ENCODE peak calls at places on chromosomes 6 and 20, in nine cellular contexts. E, K, J, D, P, Y, H, A and R are unnamed samples.

GRCh38 chr6:71414486-71414885 is 125.9 kb downstream of the OGFRL1 start:
- DNase-seq in E (no peak), K (no peak), J (no peak), D (no peak), P (no peak), Y (no peak), H (no peak), A (no peak), R (no peak)

GRCh38 chr6:30750379-30750668 is 6.0 kb upstream of the IER3 start:
- DNase-seq in E (no peak), K (no peak), J (no peak), D (no peak), P (no peak), Y (no peak), H (no peak), A (no peak), R (no peak)

GRCh38 chr6:155325700-155326516 is 11.6 kb upstream of the TFB1M start:
- DNase-seq in E (no peak), K (no peak), J (no peak), D (no peak), P (no peak), Y (no peak), H (no peak), A (no peak), R (no peak)

GRCh38 chr6:21423106-21423854 is 170.3 kb upstream of the SOX4 start:
- DNase-seq in E (no peak), K (no peak), J (no peak), D (no peak), P (no peak), Y (no peak), H (no peak), A (no peak), R (no peak)

GRCh38 chr20:41278936-41279335 is 38.6 kb downstream of the ZHX3 start:
- DNase-seq in E (no peak), K (no peak), J (no peak), D (no peak), P (no peak), Y (no peak), H (no peak), A (no peak), R (no peak)

GRCh38 chr20:44153636-44154043 is 33.3 kb downstream of the JPH2 start:
- DNase-seq in E (no peak), K (peak), J (no peak), D (peak), P (no peak), Y (no peak), H (peak), A (no peak), R (no peak)

GRCh38 chr6:95545691-95546090 is 31.6 kb upstream of the MANEA start:
- DNase-seq in E (no peak), K (no peak), J (no peak), D (no peak), P (no peak), Y (no peak), H (no peak), A (no peak), R (no peak)

GRCh38 chr20:58893355-58894151 is 41.0 kb downstream of the GNAS start:
- DNase-seq in E (peak), K (no peak), J (peak), D (no peak), P (no peak), Y (no peak), H (peak), A (no peak), R (no peak)

GRCh38 chr6:52392944-52393343 is 27.2 kb upstream of the EFHC1 start:
- DNase-seq in E (peak), K (no peak), J (no peak), D (no peak), P (no peak), Y (no peak), H (peak), A (no peak), R (no peak)

GRCh38 chr6:26087284-26088115 is at the start of gene HFE:
- DNase-seq in E (peak), K (peak), J (peak), D (peak), P (no peak), Y (peak), H (peak), A (peak), R (no peak)

GRCh38 chr20:9498322-9498721 is 16.1 kb upstream of the LAMP5 start:
- DNase-seq in E (peak), K (no peak), J (no peak), D (no peak), P (no peak), Y (no peak), H (peak), A (no peak), R (no peak)

GRCh38 chr6:29705389-29706231 is 17.6 kb upstream of the HLA-F start:
- DNase-seq in E (no peak), K (no peak), J (peak), D (no peak), P (no peak), Y (no peak), H (peak), A (no peak), R (no peak)

GRCh38 chr20:62557999-62558408 is 82.2 kb upstream of the GATA5 start:
- DNase-seq in E (no peak), K (no peak), J (no peak), D (no peak), P (no peak), Y (no peak), H (no peak), A (no peak), R (no peak)

GRCh38 chr6:157518399-157519250 is 137.6 kb downstream of the ZDHHC14 start:
- DNase-seq in E (no peak), K (peak), J (no peak), D (no peak), P (no peak), Y (no peak), H (peak), A (no peak), R (no peak)

GRCh38 chr6:110328231-110328630 is 29.9 kb downstream of the METTL24 start:
- DNase-seq in E (no peak), K (no peak), J (no peak), D (no peak), P (no peak), Y (no peak), H (peak), A (no peak), R (no peak)

GRCh38 chr20:1328680-1329330 is at the start of gene SDCBP2:
- DNase-seq in E (no peak), K (no peak), J (peak), D (peak), P (no peak), Y (peak), H (no peak), A (peak), R (peak)
- TF ChIP-seq POLR2A in E (no peak), K (no peak), J (peak), D (peak), P (no peak), Y (no peak), H (no peak), A (peak), R (no peak)

GRCh38 chr6:7119272-7119801 is 11.6 kb downstream of the RREB1 start:
- DNase-seq in E (no peak), K (no peak), J (no peak), D (no peak), P (no peak), Y (no peak), H (no peak), A (no peak), R (no peak)
- TF ChIP-seq POLR2A in E (no peak), K (no peak), J (no peak), D (no peak), P (no peak), Y (no peak), H (no peak), A (no peak), R (no peak)

DNA sequence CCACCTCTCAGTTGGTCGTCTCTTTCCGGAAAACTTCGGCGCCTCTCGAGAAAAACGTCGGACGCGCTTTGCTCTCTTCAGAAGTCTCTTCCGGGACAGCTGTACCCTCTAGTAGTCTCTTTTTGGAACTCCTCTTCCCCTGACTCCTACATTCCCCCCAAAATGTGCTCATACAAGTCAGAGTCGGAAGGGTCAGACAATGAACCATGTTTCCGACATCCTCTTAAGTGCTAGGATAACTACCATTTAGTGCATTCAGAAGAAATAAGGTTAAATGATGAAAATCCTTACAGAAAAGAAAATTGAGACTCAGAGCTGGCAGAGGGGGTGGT is 476 bp upstream of the TP53RK start:
- DNase-seq in E (no peak), K (no peak), J (no peak), D (no peak), P (no peak), Y (no peak), H (no peak), A (no peak), R (no peak)
- TF ChIP-seq POLR2A in E (peak), K (no peak), J (no peak), D (no peak), P (no peak), Y (no peak), H (no peak), A (no peak), R (peak)

GRCh38 chr6:126063512-126064146 is 77.3 kb downstream of the TRMT11 start:
- DNase-seq in E (peak), K (no peak), J (no peak), D (no peak), P (no peak), Y (no peak), H (peak), A (no peak), R (no peak)
- TF ChIP-seq POLR2A in E (no peak), K (no peak), J (no peak), D (no peak), P (no peak), Y (no peak), H (no peak), A (no peak), R (no peak)

GRCh38 chr20:50115591-50116367 is 2.8 kb upstream of the UBE2V1 start:
- DNase-seq in E (peak), K (peak), J (peak), D (peak), P (peak), Y (peak), H (peak), A (peak), R (peak)
- TF ChIP-seq POLR2A in E (peak), K (peak), J (no peak), D (no peak), P (peak), Y (no peak), H (no peak), A (no peak), R (no peak)

DNA sequence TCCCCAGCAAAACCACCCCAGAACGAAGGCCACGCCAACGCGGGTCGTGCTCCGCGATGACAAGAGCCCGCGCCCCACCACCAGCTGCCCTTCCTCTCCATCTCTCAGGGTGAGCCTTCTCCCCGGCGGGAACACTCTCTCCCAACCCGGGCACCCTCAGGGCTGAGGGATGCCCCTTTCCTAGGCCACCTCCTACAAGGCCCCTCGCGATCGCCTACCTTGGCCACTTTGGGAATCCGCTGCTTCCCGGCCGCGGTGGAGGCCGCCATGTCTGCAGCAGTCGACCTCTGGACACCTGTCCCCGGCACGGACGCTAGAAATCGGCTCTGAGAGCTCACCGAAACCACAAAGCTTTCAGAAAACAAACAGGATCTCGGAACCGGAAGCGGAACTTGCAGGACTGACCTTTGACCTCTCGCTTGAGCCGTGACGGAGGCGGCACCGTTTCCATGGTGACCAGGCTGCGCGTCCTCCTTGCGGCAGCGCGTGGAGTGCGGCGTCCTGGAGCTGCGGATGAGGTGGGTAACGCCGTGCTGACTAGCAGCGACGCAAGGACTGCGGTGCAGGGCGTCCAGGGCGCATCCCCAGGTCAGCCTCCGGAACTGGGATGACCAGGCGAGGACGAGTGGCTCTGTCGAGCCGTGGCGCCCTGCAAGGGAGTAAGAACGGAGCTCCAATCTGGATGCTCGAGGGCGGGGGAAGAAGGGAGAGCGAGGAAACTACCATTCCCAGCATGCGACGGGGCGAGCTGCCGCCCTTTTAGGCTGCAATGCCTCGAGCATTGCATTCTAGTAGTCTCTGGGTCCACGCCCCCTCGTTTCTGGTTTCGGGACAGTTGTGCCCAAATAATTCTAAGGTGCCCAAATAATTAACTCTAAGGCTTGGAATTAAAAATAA is at the start of the genes CFAP61 and CRNKL1:
- DNase-seq in E (peak), K (peak), J (peak), D (peak), P (peak), Y (peak), H (peak), A (peak), R (peak)
- TF ChIP-seq POLR2A in E (peak), K (no peak), J (peak), D (no peak), P (peak), Y (no peak), H (no peak), A (peak), R (no peak)

GRCh38 chr6:44126320-44127149 is 717 bp downstream of the MRPL14 start:
- DNase-seq in E (peak), K (peak), J (peak), D (peak), P (peak), Y (peak), H (peak), A (peak), R (no peak)

GRCh38 chr6:44129841-44130322 is 2.5 kb downstream of the TMEM63B start:
- DNase-seq in E (no peak), K (no peak), J (no peak), D (no peak), P (no peak), Y (peak), H (no peak), A (no peak), R (no peak)

GRCh38 chr6:44123544-44123943 is 3.7 kb downstream of the MRPL14 start:
- DNase-seq in E (no peak), K (no peak), J (no peak), D (no peak), P (no peak), Y (no peak), H (no peak), A (no peak), R (no peak)

GRCh38 chr6:44128020-44128917 is 915 bp downstream of the TMEM63B start:
- DNase-seq in E (peak), K (peak), J (peak), D (peak), P (no peak), Y (peak), H (no peak), A (peak), R (no peak)

DNA sequence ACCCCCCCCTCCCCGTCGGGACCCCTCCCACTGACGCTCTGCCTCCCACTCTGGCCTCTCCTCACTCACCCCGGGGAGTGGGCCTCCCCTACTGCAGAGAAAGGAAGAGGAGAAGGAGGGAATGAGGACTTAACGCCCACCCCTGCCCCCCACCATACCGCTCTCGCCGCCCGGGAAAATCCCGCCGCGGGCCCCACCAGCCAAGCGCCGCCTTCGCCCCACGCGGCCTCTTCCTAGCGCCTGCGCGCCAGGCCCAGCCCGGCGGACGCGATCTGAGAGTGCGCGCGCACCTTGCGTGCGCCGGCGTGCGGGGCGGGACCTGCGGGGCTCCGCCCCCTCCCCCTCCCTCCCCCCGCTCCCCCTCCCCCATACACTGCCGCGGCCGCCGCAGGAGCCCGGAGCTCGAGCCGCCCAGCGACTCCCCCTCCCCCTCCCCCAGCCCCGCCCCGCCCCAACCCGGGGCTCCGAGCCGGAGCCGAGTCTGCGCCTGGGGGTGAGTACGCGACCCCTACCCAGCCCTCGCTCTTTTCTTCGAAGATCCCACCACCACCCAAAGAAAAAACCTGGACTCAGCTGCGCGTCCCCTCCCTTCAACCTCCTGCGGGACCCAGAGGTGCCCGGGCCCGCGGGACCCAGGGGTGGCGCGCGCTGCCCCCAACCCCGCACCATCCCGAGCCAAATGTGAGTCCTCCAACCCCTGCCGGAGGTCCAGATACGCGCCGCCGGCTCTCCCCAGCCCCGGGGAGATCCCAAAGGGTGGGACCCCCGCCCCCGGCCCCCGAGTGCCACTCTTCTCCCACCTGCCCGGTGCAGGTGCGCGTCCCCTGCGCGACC is at the start of the genes MRPL14 and TMEM63B:
- DNase-seq in E (peak), K (peak), J (peak), D (peak), P (peak), Y (peak), H (peak), A (peak), R (no peak)
- TF ChIP-seq POLR2A in E (peak), K (peak), J (peak), D (peak), P (peak), Y (no peak), H (peak), A (peak), R (peak)